ENCODE peak calls at places on chromosomes 2 and 18, in seven cellular contexts. One of them, this sample, is unnamed.

GRCh38 chr2:234191819-234192407 is 141.4 kb downstream of the SPP2 start:
- DNase-seq in HFF-Myc: no peak
- DNase-seq in adipocyte: no peak
- DNase-seq in IMR-90: peak; percentile 6
- DNase-seq in HEK293T: peak; percentile 22
- DNase-seq in omental fat pad: no peak
- DNase-seq in NCI-H1092: peak; percentile 86
- DNase-seq in this sample: peak; percentile 6

GRCh38 chr2:9307505-9307904 is 100.9 kb downstream of the ASAP2 start:
- DNase-seq in IMR-90: no peak
- DNase-seq in omental fat pad: no peak
- DNase-seq in adipocyte: no peak
- DNase-seq in NCI-H1092: no peak
- DNase-seq in HEK293T: no peak
- DNase-seq in HFF-Myc: no peak
- DNase-seq in this sample: no peak

GRCh38 chr18:52995875-52996274 is 655.9 kb downstream of the DCC start:
- DNase-seq in NCI-H1092: peak; percentile 59
- DNase-seq in omental fat pad: no peak
- DNase-seq in HFF-Myc: no peak
- DNase-seq in IMR-90: no peak
- DNase-seq in HEK293T: no peak
- DNase-seq in adipocyte: no peak
- DNase-seq in this sample: no peak

GRCh38 chr2:223328578-223328977 is 273.6 kb downstream of the SCG2 start:
- DNase-seq in HEK293T: no peak
- DNase-seq in HFF-Myc: no peak
- DNase-seq in NCI-H1092: no peak
- DNase-seq in adipocyte: no peak
- DNase-seq in IMR-90: no peak
- DNase-seq in omental fat pad: no peak
- DNase-seq in this sample: peak; percentile 11

GRCh38 chr2:30421551-30422436 is 25.3 kb upstream of the LCLAT1 start:
- DNase-seq in adipocyte: peak; percentile 89
- DNase-seq in HFF-Myc: no peak
- DNase-seq in IMR-90: peak; percentile 84
- DNase-seq in NCI-H1092: peak; percentile 20
- DNase-seq in omental fat pad: no peak
- DNase-seq in HEK293T: no peak
- DNase-seq in this sample: peak; percentile 79

GRCh38 chr2:97738236-97739019 is 25.1 kb downstream of the ZAP70 start:
- DNase-seq in IMR-90: no peak
- DNase-seq in HFF-Myc: no peak
- DNase-seq in adipocyte: no peak
- DNase-seq in omental fat pad: no peak
- DNase-seq in HEK293T: no peak
- DNase-seq in NCI-H1092: no peak
- DNase-seq in this sample: no peak

GRCh38 chr2:133331437-133331836 is 236.8 kb downstream of the NCKAP5 start:
- DNase-seq in omental fat pad: no peak
- DNase-seq in HFF-Myc: no peak
- DNase-seq in adipocyte: no peak
- DNase-seq in NCI-H1092: no peak
- DNase-seq in HEK293T: no peak
- DNase-seq in IMR-90: no peak
- DNase-seq in this sample: no peak

GRCh38 chr2:37168217-37168981 is 11.6 kb upstream of the EIF2AK2 start:
- DNase-seq in omental fat pad: no peak
- DNase-seq in IMR-90: peak; percentile 55
- DNase-seq in NCI-H1092: no peak
- DNase-seq in HEK293T: peak; percentile 68
- DNase-seq in adipocyte: peak; percentile 75
- DNase-seq in HFF-Myc: no peak
- DNase-seq in this sample: peak; percentile 62

GRCh38 chr2:110638976-110639695 is 38.7 kb downstream of the BUB1 start:
- DNase-seq in HFF-Myc: no peak
- DNase-seq in omental fat pad: no peak
- DNase-seq in HEK293T: no peak
- DNase-seq in NCI-H1092: no peak
- DNase-seq in IMR-90: no peak
- DNase-seq in adipocyte: no peak
- DNase-seq in this sample: peak; percentile 4

GRCh38 chr2:121363632-121364420 is 78.8 kb upstream of the TFCP2L1 start:
- DNase-seq in HFF-Myc: no peak
- DNase-seq in adipocyte: peak; percentile 63
- DNase-seq in IMR-90: peak; percentile 88
- DNase-seq in NCI-H1092: no peak
- DNase-seq in omental fat pad: no peak
- DNase-seq in HEK293T: no peak
- DNase-seq in this sample: peak; percentile 75

GRCh38 chr2:101775092-101775491 is 77.6 kb downstream of the MAP4K4 start:
- DNase-seq in HEK293T: no peak
- DNase-seq in IMR-90: peak; percentile 67
- DNase-seq in omental fat pad: no peak
- DNase-seq in HFF-Myc: no peak
- DNase-seq in NCI-H1092: no peak
- DNase-seq in adipocyte: no peak
- DNase-seq in this sample: no peak

GRCh38 chr18:79366177-79367094 is 29.3 kb upstream of the NFATC1 start:
- DNase-seq in omental fat pad: no peak
- DNase-seq in HFF-Myc: peak; percentile 92
- DNase-seq in IMR-90: peak; percentile 95
- DNase-seq in NCI-H1092: no peak
- DNase-seq in HEK293T: no peak
- DNase-seq in adipocyte: peak; percentile 86
- DNase-seq in this sample: peak; percentile 93

GRCh38 chr2:206863196-206863595 is 76.1 kb upstream of the CPO start:
- DNase-seq in IMR-90: no peak
- DNase-seq in omental fat pad: no peak
- DNase-seq in adipocyte: peak; percentile 32
- DNase-seq in NCI-H1092: no peak
- DNase-seq in HEK293T: no peak
- DNase-seq in HFF-Myc: no peak
- DNase-seq in this sample: peak; percentile 32

GRCh38 chr18:9531791-9532410 is 56.6 kb downstream of the RALBP1 start:
- DNase-seq in NCI-H1092: no peak
- DNase-seq in omental fat pad: no peak
- DNase-seq in HFF-Myc: no peak
- DNase-seq in HEK293T: no peak
- DNase-seq in adipocyte: no peak
- DNase-seq in IMR-90: peak; percentile 33
- DNase-seq in this sample: peak; percentile 45

GRCh38 chr2:28232267-28232666 is 160.4 kb upstream of the FOSL2 start:
- DNase-seq in HFF-Myc: no peak
- DNase-seq in IMR-90: no peak
- DNase-seq in NCI-H1092: no peak
- DNase-seq in adipocyte: no peak
- DNase-seq in omental fat pad: no peak
- DNase-seq in HEK293T: no peak
- DNase-seq in this sample: peak; percentile 88

GRCh38 chr2:201779996-201780673 is 598 bp downstream of the ALS2 start:
- DNase-seq in omental fat pad: no peak
- DNase-seq in HEK293T: no peak
- DNase-seq in NCI-H1092: no peak
- DNase-seq in IMR-90: no peak
- DNase-seq in adipocyte: peak; percentile 57
- DNase-seq in HFF-Myc: no peak
- DNase-seq in this sample: peak; percentile 18

GRCh38 chr2:175435012-175435411 is 253.5 kb upstream of the ATP5MC3 start:
- DNase-seq in adipocyte: peak; percentile 67
- DNase-seq in IMR-90: no peak
- DNase-seq in NCI-H1092: no peak
- DNase-seq in omental fat pad: no peak
- DNase-seq in HEK293T: no peak
- DNase-seq in HFF-Myc: no peak
- DNase-seq in this sample: no peak

GRCh38 chr2:158713523-158714138 is 81.5 kb upstream of the DAPL1 start:
- DNase-seq in HFF-Myc: no peak
- DNase-seq in IMR-90: peak; percentile 7
- DNase-seq in NCI-H1092: no peak
- DNase-seq in HEK293T: no peak
- DNase-seq in omental fat pad: no peak
- DNase-seq in adipocyte: peak; percentile 27
- DNase-seq in this sample: no peak

GRCh38 chr2:43107679-43108078 is 118.7 kb downstream of the ZFP36L2 start:
- DNase-seq in adipocyte: no peak
- DNase-seq in HEK293T: no peak
- DNase-seq in NCI-H1092: no peak
- DNase-seq in IMR-90: no peak
- DNase-seq in HFF-Myc: no peak
- DNase-seq in omental fat pad: no peak
- DNase-seq in this sample: no peak

GRCh38 chr2:1224901-1225300 is 188.4 kb upstream of the TPO start:
- DNase-seq in IMR-90: no peak
- DNase-seq in omental fat pad: no peak
- DNase-seq in HFF-Myc: no peak
- DNase-seq in adipocyte: no peak
- DNase-seq in HEK293T: no peak
- DNase-seq in NCI-H1092: no peak
- DNase-seq in this sample: no peak

GRCh38 chr18:72584787-72585186 is 40.6 kb upstream of the CBLN2 start:
- DNase-seq in HFF-Myc: no peak
- DNase-seq in NCI-H1092: no peak
- DNase-seq in HEK293T: no peak
- DNase-seq in IMR-90: no peak
- DNase-seq in adipocyte: no peak
- DNase-seq in omental fat pad: no peak
- DNase-seq in this sample: no peak

GRCh38 chr2:47520302-47520630 is 117.3 kb downstream of the MSH2 start:
- DNase-seq in HEK293T: no peak
- DNase-seq in adipocyte: no peak
- DNase-seq in NCI-H1092: no peak
- DNase-seq in IMR-90: no peak
- DNase-seq in omental fat pad: no peak
- DNase-seq in HFF-Myc: no peak
- DNase-seq in this sample: no peak

GRCh38 chr18:11665587-11665986 is 23.5 kb upstream of the GNAL start:
- DNase-seq in IMR-90: no peak
- DNase-seq in HFF-Myc: no peak
- DNase-seq in adipocyte: no peak
- DNase-seq in NCI-H1092: no peak
- DNase-seq in HEK293T: no peak
- DNase-seq in omental fat pad: no peak
- DNase-seq in this sample: no peak

GRCh38 chr2:181106229-181106628 is 125.8 kb downstream of the UBE2E3 start:
- DNase-seq in IMR-90: no peak
- DNase-seq in omental fat pad: no peak
- DNase-seq in adipocyte: peak; percentile 54
- DNase-seq in HFF-Myc: no peak
- DNase-seq in NCI-H1092: no peak
- DNase-seq in HEK293T: no peak
- DNase-seq in this sample: peak; percentile 19

GRCh38 chr2:70748002-70748779 is 19.8 kb downstream of the ADD2 start:
- DNase-seq in adipocyte: no peak
- DNase-seq in omental fat pad: no peak
- DNase-seq in IMR-90: no peak
- DNase-seq in HEK293T: no peak
- DNase-seq in NCI-H1092: no peak
- DNase-seq in HFF-Myc: no peak
- DNase-seq in this sample: no peak

GRCh38 chr2:230893338-230893737 is 28.6 kb downstream of the ITM2C start:
- DNase-seq in omental fat pad: no peak
- DNase-seq in HFF-Myc: no peak
- DNase-seq in NCI-H1092: no peak
- DNase-seq in HEK293T: no peak
- DNase-seq in adipocyte: no peak
- DNase-seq in IMR-90: no peak
- DNase-seq in this sample: no peak

GRCh38 chr18:41681138-41681881 is 273.7 kb upstream of the PIK3C3 start:
- DNase-seq in adipocyte: peak; percentile 26
- DNase-seq in NCI-H1092: no peak
- DNase-seq in HFF-Myc: no peak
- DNase-seq in IMR-90: no peak
- DNase-seq in HEK293T: no peak
- DNase-seq in omental fat pad: no peak
- DNase-seq in this sample: no peak

GRCh38 chr2:212897296-212897695 is 254.1 kb downstream of the IKZF2 start:
- DNase-seq in omental fat pad: no peak
- DNase-seq in adipocyte: peak; percentile 47
- DNase-seq in NCI-H1092: no peak
- DNase-seq in HEK293T: no peak
- DNase-seq in HFF-Myc: no peak
- DNase-seq in IMR-90: peak; percentile 58
- DNase-seq in this sample: no peak

GRCh38 chr2:236641051-236641450 is 71.4 kb downstream of the ACKR3 start:
- DNase-seq in HFF-Myc: no peak
- DNase-seq in omental fat pad: peak; percentile 21
- DNase-seq in IMR-90: no peak
- DNase-seq in NCI-H1092: no peak
- DNase-seq in HEK293T: no peak
- DNase-seq in adipocyte: no peak
- DNase-seq in this sample: no peak

GRCh38 chr2:98118161-98118560 is 31.2 kb downstream of the VWA3B start:
- DNase-seq in adipocyte: peak; percentile 15
- DNase-seq in NCI-H1092: no peak
- DNase-seq in HEK293T: no peak
- DNase-seq in IMR-90: peak; percentile 17
- DNase-seq in omental fat pad: no peak
- DNase-seq in HFF-Myc: no peak
- DNase-seq in this sample: peak; percentile 21

GRCh38 chr2:153405196-153405595 is 73.4 kb downstream of the RPRM start:
- DNase-seq in HFF-Myc: no peak
- DNase-seq in omental fat pad: no peak
- DNase-seq in NCI-H1092: no peak
- DNase-seq in adipocyte: no peak
- DNase-seq in HEK293T: no peak
- DNase-seq in IMR-90: no peak
- DNase-seq in this sample: no peak

GRCh38 chr2:237264480-237265219 is 149.3 kb downstream of the COL6A3 start:
- DNase-seq in NCI-H1092: no peak
- DNase-seq in HEK293T: no peak
- DNase-seq in adipocyte: no peak
- DNase-seq in omental fat pad: no peak
- DNase-seq in HFF-Myc: no peak
- DNase-seq in IMR-90: peak; percentile 95
- DNase-seq in this sample: no peak

GRCh38 chr2:72989770-72990556 is 72.6 kb downstream of the EMX1 start:
- DNase-seq in NCI-H1092: no peak
- DNase-seq in HFF-Myc: no peak
- DNase-seq in IMR-90: peak; percentile 11
- DNase-seq in adipocyte: no peak
- DNase-seq in omental fat pad: peak; percentile 22
- DNase-seq in HEK293T: no peak
- DNase-seq in this sample: no peak